ENCODE peak calls at places on chromosomes 5 and 9, in ten cellular contexts. O, H, N, C, D, K, W, R, A and P are unnamed samples.

GRCh38 chr9:114484215-114484853 is 20.9 kb downstream of the WHRN start:
- DNase-seq in R (no peak), C (no peak), D (no peak), W (no peak), A (no peak), H (no peak), N (no peak), O (no peak), K (no peak), P (no peak)

GRCh38 chr9:96503918-96504317 is 53.9 kb downstream of the HABP4 start:
- DNase-seq in W (no peak), K (no peak), D (peak), C (no peak), O (no peak), N (no peak), A (no peak), R (no peak), H (no peak), P (no peak)

GRCh38 chr9:76887003-76887821 is 18.7 kb downstream of the PRUNE2 start:
- DNase-seq in C (no peak), O (no peak), K (no peak), H (no peak), A (no peak), N (no peak), W (no peak), R (no peak), D (no peak), P (no peak)

GRCh38 chr9:98805506-98806272 is 1.8 kb upstream of the GALNT12 start:
- DNase-seq in H (no peak), A (no peak), K (no peak), N (no peak), D (no peak), R (no peak), W (no peak), O (no peak), C (no peak), P (no peak)

GRCh38 chr5:59685806-59686205 is 207.7 kb downstream of the PDE4D start:
- DNase-seq in O (no peak), D (no peak), N (no peak), H (no peak), C (no peak), K (no peak), R (no peak), A (no peak), W (no peak), P (no peak)

GRCh38 chr5:151477106-151477505 is 29.7 kb downstream of the SLC36A1 start:
- DNase-seq in N (no peak), W (no peak), D (no peak), R (no peak), H (no peak), C (no peak), K (no peak), O (no peak), A (no peak), P (no peak)

GRCh38 chr9:133589454-133590227 is 19.5 kb downstream of the FAM163B start:
- DNase-seq in A (no peak), K (peak), D (no peak), R (peak), W (no peak), N (no peak), O (no peak), C (no peak), H (no peak), P (no peak)

GRCh38 chr5:149895416-149896345 is 48.9 kb downstream of the PDE6A start:
- DNase-seq in D (no peak), C (no peak), O (no peak), W (no peak), A (no peak), H (no peak), K (no peak), N (no peak), R (no peak), P (no peak)

GRCh38 chr5:57956606-57957005 is 474.0 kb upstream of the ACTBL2 start:
- DNase-seq in K (no peak), D (no peak), R (no peak), C (no peak), A (no peak), N (no peak), H (no peak), W (no peak), O (no peak), P (no peak)

GRCh38 chr9:5633243-5633642 is 4.3 kb downstream of the RIC1 start:
- DNase-seq in O (no peak), H (no peak), N (no peak), C (no peak), A (no peak), R (peak), W (no peak), D (no peak), K (no peak), P (no peak)

GRCh38 chr5:160894-161540 is 30.3 kb upstream of the LRRC14B start:
- DNase-seq in K (peak), O (no peak), D (no peak), N (no peak), A (no peak), C (no peak), R (no peak), W (no peak), H (no peak), P (no peak)

GRCh38 chr5:135329913-135330797 is 68.9 kb downstream of the MACROH2A1 start:
- DNase-seq in A (no peak), R (no peak), K (no peak), C (no peak), N (no peak), O (no peak), H (no peak), D (no peak), W (no peak), P (no peak)

GRCh38 chr9:16062542-16063240 is 509.8 kb downstream of the CCDC171 start:
- DNase-seq in K (no peak), D (no peak), A (no peak), O (peak), W (no peak), C (peak), N (no peak), H (no peak), R (peak), P (peak)

GRCh38 chr9:113526841-113527240 is 63.3 kb downstream of the RGS3 start:
- DNase-seq in A (no peak), R (no peak), C (no peak), O (no peak), D (no peak), W (no peak), N (no peak), K (no peak), H (no peak), P (no peak)

GRCh38 chr5:19733612-19734495 is 254.1 kb downstream of the CDH18 start:
- DNase-seq in O (no peak), W (no peak), D (no peak), K (no peak), N (no peak), H (no peak), A (no peak), R (no peak), C (no peak), P (no peak)